ENCODE peak calls at places on chromosomes 12 and 14, in five cellular contexts. V is neuronal stem cell, H is H9, N is mesendoderm, M is mesenchymal stem cell. D is an unnamed sample.

GRCh38 chr12:12036901-12037300 is 33.8 kb upstream of the BCL2L14 start:
- DNase-seq in V (no peak), H (no peak), N (no peak), M (no peak), D (no peak)

GRCh38 chr12:13075114-13075471 is 28.4 kb downstream of the GSG1 start:
- DNase-seq in V (no peak), H (no peak), N (no peak), M (no peak), D (peak)

GRCh38 chr14:51860836-51861583 is 598 bp downstream of the GNG2 start:
- DNase-seq in V (no peak), H (no peak), N (peak), M (peak), D (no peak)

GRCh38 chr14:32620303-32620702 is 291.2 kb downstream of the AKAP6 start:
- DNase-seq in V (no peak), H (no peak), N (no peak), M (peak), D (no peak)

GRCh38 chr14:92425101-92425500 is 88.5 kb upstream of the RIN3 start:
- DNase-seq in V (no peak), H (no peak), N (peak), M (peak), D (peak)

GRCh38 chr12:12608557-12608957 is 3.1 kb upstream of the CREBL2 start:
- DNase-seq in V (no peak), H (no peak), N (no peak), M (no peak), D (peak)

GRCh38 chr12:5480953-5481300 is 49.0 kb downstream of the NTF3 start:
- DNase-seq in V (no peak), H (peak), N (peak), M (peak), D (no peak)

GRCh38 chr12:55707841-55708694 is at the start of gene ITGA7:
- DNase-seq in V (peak), H (peak), N (peak), M (no peak), D (peak)

GRCh38 chr12:104656383-104656782 is 199.6 kb downstream of the CHST11 start:
- DNase-seq in V (no peak), H (no peak), N (peak), M (peak), D (peak)

GRCh38 chr12:131219173-131220006 is 265.7 kb downstream of the ADGRD1 start:
- DNase-seq in V (no peak), H (no peak), N (no peak), M (no peak), D (no peak)

GRCh38 chr12:93957180-93957579 is 191.2 kb upstream of the PLXNC1 start:
- DNase-seq in V (no peak), H (no peak), N (no peak), M (no peak), D (no peak)

GRCh38 chr12:111384596-111384995 is 15.7 kb upstream of the PHETA1 start:
- DNase-seq in V (no peak), H (no peak), N (no peak), M (no peak), D (no peak)

GRCh38 chr14:65444230-65444629 is 31.7 kb downstream of the FUT8 start:
- DNase-seq in V (no peak), H (no peak), N (no peak), M (no peak), D (no peak)

GRCh38 chr14:99689266-99690236 is 5.5 kb downstream of the CYP46A1 start:
- DNase-seq in V (no peak), H (no peak), N (no peak), M (no peak), D (no peak)

GRCh38 chr14:74257078-74257987 is 18.1 kb downstream of the VSX2 start:
- DNase-seq in V (no peak), H (peak), N (peak), M (no peak), D (peak)

GRCh38 chr12:46265102-46265501 is 3.7 kb downstream of the SLC38A1 start:
- DNase-seq in V (no peak), H (no peak), N (no peak), M (no peak), D (peak)

GRCh38 chr12:46264057-46264456 is 4.8 kb downstream of the SLC38A1 start:
- DNase-seq in V (no peak), H (no peak), N (no peak), M (peak), D (peak)

GRCh38 chr12:46265734-46266133 is 3.1 kb downstream of the SLC38A1 start:
- DNase-seq in V (no peak), H (no peak), N (no peak), M (no peak), D (no peak)

GRCh38 chr12:46261658-46262057 is 7.2 kb downstream of the SLC38A1 start:
- DNase-seq in V (no peak), H (no peak), N (no peak), M (no peak), D (peak)

GRCh38 chr12:46263140-46264017 is 5.5 kb downstream of the SLC38A1 start:
- DNase-seq in V (no peak), H (no peak), N (no peak), M (no peak), D (no peak)
- H3K18ac ChIP-seq in V (no peak), H (no peak), N (no peak), M (no peak), D (no peak)

DNA sequence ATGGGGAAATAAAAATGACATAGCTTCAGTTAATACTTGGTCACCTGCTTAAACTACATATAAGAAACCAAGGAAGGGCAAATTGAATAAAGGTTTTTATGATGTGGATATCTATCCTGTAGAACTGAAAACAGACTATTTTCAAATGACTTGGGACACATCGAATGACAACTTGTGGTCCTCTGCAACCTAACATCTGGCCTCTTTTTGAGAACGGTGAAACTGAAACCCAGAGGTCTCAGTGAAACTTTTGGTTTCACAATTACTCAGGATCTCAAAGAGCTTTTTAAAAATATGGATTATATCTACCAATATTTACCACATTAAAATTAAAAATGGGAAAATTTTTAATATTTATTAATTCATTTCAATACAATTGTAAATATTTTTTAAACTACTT is 65.2 kb downstream of the PPP2R5E start:
- DNase-seq in V (no peak), H (no peak), N (no peak), M (no peak), D (no peak)
- H3K23ac ChIP-seq in V (no peak), H (no peak), N (no peak), M (no peak), D (no peak)

GRCh38 chr14:23695220-23695999 is 59.2 kb downstream of the DHRS2 start:
- DNase-seq in V (peak), H (peak), N (peak), M (no peak), D (no peak)
- H2BK5ac ChIP-seq in V (no peak), H (no peak), N (no peak), M (no peak), D (peak)

GRCh38 chr12:119365451-119365850 is 30.9 kb downstream of the CCDC60 start:
- DNase-seq in V (no peak), H (no peak), N (no peak), M (no peak), D (no peak)

GRCh38 chr12:119363490-119363889 is 29.0 kb downstream of the CCDC60 start:
- DNase-seq in V (no peak), H (no peak), N (no peak), M (no peak), D (no peak)

GRCh38 chr12:119366007-119366406 is 31.5 kb downstream of the CCDC60 start:
- DNase-seq in V (no peak), H (no peak), N (no peak), M (no peak), D (no peak)

DNA sequence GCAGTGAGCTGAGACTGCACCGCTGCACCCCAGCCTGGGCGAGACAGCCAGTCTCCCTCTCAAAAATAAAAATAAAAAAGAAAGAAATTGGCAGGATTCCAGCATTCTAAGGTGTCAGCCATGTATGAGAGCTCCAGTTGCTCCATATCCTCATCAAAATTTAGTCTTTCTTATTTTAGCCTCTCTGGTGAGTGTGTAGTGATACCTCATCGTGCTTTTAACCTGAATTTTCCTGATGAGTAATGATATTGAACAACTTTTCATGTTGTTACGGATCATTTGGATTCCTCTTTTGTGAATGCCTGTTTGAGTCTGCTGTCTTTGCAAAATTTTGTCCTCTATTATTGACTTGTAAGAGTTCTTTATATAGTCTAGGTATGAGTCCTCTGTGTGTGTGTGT is 28.5 kb downstream of the CCDC60 start:
- DNase-seq in V (no peak), H (no peak), N (no peak), M (no peak), D (no peak)
- H3K18ac ChIP-seq in V (no peak), H (no peak), N (no peak), M (no peak), D (no peak)

DNA sequence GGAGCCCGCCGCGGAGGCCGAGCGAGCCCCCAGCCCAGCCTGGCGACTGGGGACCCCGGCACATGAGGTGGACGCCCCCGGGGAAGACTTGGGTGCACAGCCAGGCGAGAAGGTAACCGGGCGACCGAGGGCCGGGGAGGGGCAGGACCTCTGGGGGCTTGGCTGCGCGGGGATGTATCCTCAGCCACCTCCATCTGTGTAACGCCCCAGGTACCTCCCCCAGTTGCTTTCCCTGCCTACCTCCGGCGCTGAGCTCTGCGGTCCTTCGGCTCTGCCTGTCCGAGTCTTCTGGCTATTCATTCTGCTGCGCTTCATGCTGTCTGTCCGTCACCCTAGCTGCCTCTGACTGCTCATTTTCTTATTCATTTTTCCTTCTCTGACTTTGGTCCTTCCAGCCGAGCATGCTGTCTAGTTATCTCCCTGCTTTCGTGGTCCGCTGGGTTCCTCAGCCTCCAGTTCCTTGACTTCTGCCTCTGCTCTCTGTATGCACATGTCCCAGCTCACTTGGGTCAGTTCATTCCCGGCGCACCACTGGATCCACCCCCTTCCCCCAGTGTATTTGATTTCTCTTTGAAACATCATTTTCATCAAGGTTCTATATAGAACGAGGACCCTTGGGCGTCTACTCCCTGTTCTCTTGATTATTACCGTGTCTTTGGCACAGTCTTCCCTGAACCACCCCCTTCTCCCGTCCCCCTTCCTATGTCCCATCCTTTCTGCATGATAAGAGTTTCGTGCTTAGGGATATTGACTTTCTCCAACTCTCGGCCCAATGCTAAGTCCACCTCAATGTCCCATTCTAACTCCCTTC is 612 bp downstream of the PHC1 start:
- DNase-seq in V (peak), H (peak), N (peak), M (peak), D (peak)
- H3K23ac ChIP-seq in V (peak), H (no peak), N (peak), M (no peak), D (no peak)

GRCh38 chr12:47812797-47813490 is 6.8 kb downstream of the HDAC7 start:
- DNase-seq in V (peak), H (peak), N (peak), M (peak), D (peak)
- H2BK5ac ChIP-seq in V (no peak), H (no peak), N (peak), M (peak), D (peak)

D was measured in trophoblast cell.